ENCODE peak calls at places on chromosomes 16 and 17, in five cellular contexts. F is kidney epithelial cell, S is AG20443, Q is HT-29, P is endodermal cell. L is an unnamed sample.

GRCh38 chr16:19108409-19109287 is 5.1 kb upstream of the ITPRIPL2 start:
- DNase-seq in Q (no peak), P (no peak), F (no peak), S (no peak), L (no peak)

GRCh38 chr17:82281076-82281475 is 7.6 kb upstream of the CSNK1D start:
- DNase-seq in S (no peak), F (no peak), Q (no peak), P (peak), L (no peak)

GRCh38 chr16:57564571-57565270 is 22.3 kb downstream of the ADGRG5 start:
- DNase-seq in S (peak), Q (no peak), P (no peak), F (peak), L (no peak)

GRCh38 chr16:57667069-57667525 is 1.0 kb upstream of the ADGRG3 start:
- DNase-seq in Q (no peak), P (no peak), S (no peak), F (no peak), L (no peak)

GRCh38 chr17:834136-834535 is 52.0 kb downstream of the MRM3 start:
- DNase-seq in Q (no peak), F (no peak), P (no peak), S (no peak), L (no peak)

GRCh38 chr17:67376892-67377726 is at the start of gene PITPNC1:
- DNase-seq in P (peak), F (no peak), Q (peak), S (peak), L (peak)

GRCh38 chr17:2959371-2960130 is 103.9 kb downstream of the OR1D5 start:
- DNase-seq in F (no peak), P (no peak), Q (no peak), S (no peak), L (no peak)

GRCh38 chr17:30344283-30345088 is 10.6 kb upstream of the TMIGD1 start:
- DNase-seq in P (no peak), Q (peak), F (no peak), S (no peak), L (no peak)

GRCh38 chr17:83152745-83153611 is 73.6 kb downstream of the METRNL start:
- DNase-seq in S (no peak), Q (no peak), P (peak), F (no peak), L (no peak)

GRCh38 chr17:72948115-72948514 is 144.4 kb downstream of the SLC39A11 start:
- DNase-seq in S (no peak), P (no peak), Q (no peak), F (no peak), L (no peak)

GRCh38 chr16:9033125-9033830 is 58.2 kb upstream of the HAPSTR1 start:
- DNase-seq in F (no peak), Q (peak), P (peak), S (peak), L (peak)

GRCh38 chr16:88067530-88068411 is 116.5 kb downstream of the BANP start:
- DNase-seq in Q (peak), S (no peak), F (no peak), P (no peak), L (no peak)

GRCh38 chr16:74252329-74252728 is 44.3 kb upstream of the PSMD7 start:
- DNase-seq in Q (no peak), S (no peak), P (no peak), F (no peak), L (no peak)

GRCh38 chr16:535446-536405 is 8.2 kb downstream of the CAPN15 start:
- DNase-seq in P (no peak), F (no peak), S (peak), Q (peak), L (peak)

L was measured in hepatic stellate cell.